ENCODE peak calls at places on chromosomes 6 and 20, in nine cellular contexts. F is head of caudate nucleus; L is HTR-8/SVneo; J is stomach; V is ELR; P is stimulated activated CD4-positive, alpha-beta T cell treated with anti-CD3 and anti-CD28 coated beads, Interleukin-1b, Interleukin-23, amount 100 ng/mL, for 4 hours; G is heart right ventricle; H is neuronal stem cell; C is activated CD4-positive, alpha-beta T cell treated with anti-CD3 and anti-CD28 coated beads, Interleukin-2, amount 50 U/mL, for 1 hour. X is an unnamed sample.

GRCh38 chr20:46206025-46206424 is 87.9 kb downstream of the CD40 start:
- DNase-seq in F (peak; percentile 43), L (peak; percentile 83), J (peak; percentile 33), V (peak; percentile 82), P (no peak), G (peak; percentile 46), H (no peak), C (no peak), X (peak; percentile 17)

GRCh38 chr6:41073968-41074691 is 1.4 kb downstream of the NFYA start:
- DNase-seq in F (no peak), L (no peak), J (no peak), V (peak; percentile 46), P (no peak), G (no peak), H (no peak), C (no peak), X (no peak)

GRCh38 chr6:30447237-30447636 is 42.1 kb upstream of the HLA-E start:
- DNase-seq in F (no peak), L (no peak), J (no peak), V (peak; percentile 74), P (no peak), G (no peak), H (peak; percentile 29), C (no peak), X (no peak)

GRCh38 chr20:49674383-49675352 is 39.0 kb downstream of the B4GALT5 start:
- DNase-seq in F (no peak), L (peak; percentile 95), J (no peak), V (peak; percentile 88), P (no peak), G (no peak), H (no peak), C (no peak), X (no peak)

GRCh38 chr6:152267967-152268845 is 369.0 kb downstream of the SYNE1 start:
- DNase-seq in F (no peak), L (peak; percentile 17), J (no peak), V (peak; percentile 60), P (no peak), G (no peak), H (peak; percentile 35), C (peak; percentile 7), X (peak; percentile 57)

GRCh38 chr6:136063095-136063494 is 187.0 kb downstream of the MTFR2 start:
- DNase-seq in F (no peak), L (no peak), J (no peak), V (peak; percentile 46), P (no peak), G (no peak), H (no peak), C (no peak), X (no peak)

GRCh38 chr6:127514396-127515227 is 4.5 kb downstream of the MTCL3 start:
- DNase-seq in F (peak; percentile 70), L (no peak), J (no peak), V (peak; percentile 73), P (peak; percentile 21), G (peak; percentile 42), H (peak; percentile 55), C (peak; percentile 32), X (peak; percentile 55)

GRCh38 chr6:75213732-75214131 is 7.9 kb upstream of the COL12A1 start:
- DNase-seq in F (no peak), L (no peak), J (no peak), V (peak; percentile 16), P (no peak), G (no peak), H (no peak), C (no peak), X (no peak)

GRCh38 chr20:50274570-50275430 is 84.2 kb downstream of the CEBPB start:
- DNase-seq in F (peak; percentile 65), L (no peak), J (peak; percentile 55), V (no peak), P (no peak), G (peak; percentile 64), H (no peak), C (no peak), X (peak; percentile 61)

GRCh38 chr6:1385129-1386042 is 4.0 kb upstream of the FOXF2 start:
- DNase-seq in F (no peak), L (no peak), J (no peak), V (no peak), P (no peak), G (no peak), H (peak; percentile 20), C (no peak), X (no peak)

GRCh38 chr6:11445146-11445545 is 92.4 kb upstream of the TMEM170B start:
- DNase-seq in F (no peak), L (no peak), J (no peak), V (no peak), P (no peak), G (no peak), H (no peak), C (no peak), X (no peak)

GRCh38 chr6:148492654-148493290 is 150.1 kb downstream of the SASH1 start:
- DNase-seq in F (no peak), L (no peak), J (no peak), V (no peak), P (no peak), G (no peak), H (no peak), C (no peak), X (no peak)

GRCh38 chr6:131065112-131065823 is 2.2 kb upstream of the EPB41L2 start:
- DNase-seq in F (no peak), L (no peak), J (no peak), V (peak; percentile 19), P (no peak), G (no peak), H (no peak), C (no peak), X (no peak)

X was measured in midbrain.